ENCODE peak calls at places on chromosome 13, in seven cellular contexts. One of them, this sample, is unnamed.

GRCh38 chr13:94858856-94859811 is 146.8 kb upstream of the SOX21 start:
- DNase-seq in GM12878: no peak
- DNase-seq in HepG2: no peak
- DNase-seq in HCT116: no peak
- DNase-seq in H1: no peak
- DNase-seq in K562: no peak
- DNase-seq in SK-N-SH: no peak
- DNase-seq in this sample: no peak

GRCh38 chr13:44874886-44875630 is 114.2 kb downstream of the NUFIP1 start:
- DNase-seq in SK-N-SH: no peak
- DNase-seq in HCT116: no peak
- DNase-seq in GM12878: no peak
- DNase-seq in HepG2: no peak
- DNase-seq in H1: no peak
- DNase-seq in K562: no peak
- DNase-seq in this sample: no peak

GRCh38 chr13:28423010-28423409 is 71.9 kb downstream of the FLT1 start:
- DNase-seq in K562: no peak
- DNase-seq in H1: no peak
- DNase-seq in SK-N-SH: no peak
- DNase-seq in GM12878: peak; percentile 74
- DNase-seq in HCT116: no peak
- DNase-seq in HepG2: no peak
- DNase-seq in this sample: no peak

GRCh38 chr13:20994441-20994821 is 67.0 kb downstream of the LATS2 start:
- DNase-seq in HCT116: no peak
- DNase-seq in H1: no peak
- DNase-seq in SK-N-SH: no peak
- DNase-seq in GM12878: no peak
- DNase-seq in HepG2: no peak
- DNase-seq in K562: no peak
- DNase-seq in this sample: no peak

GRCh38 chr13:97228850-97229521 is 6.9 kb downstream of the MBNL2 start:
- DNase-seq in H1: no peak
- DNase-seq in SK-N-SH: no peak
- DNase-seq in K562: no peak
- DNase-seq in HepG2: no peak
- DNase-seq in GM12878: no peak
- DNase-seq in HCT116: no peak
- DNase-seq in this sample: no peak

GRCh38 chr13:111049791-111050538 is 65.1 kb upstream of the ARHGEF7 start:
- DNase-seq in HCT116: no peak
- DNase-seq in GM12878: no peak
- DNase-seq in SK-N-SH: peak; percentile 32
- DNase-seq in HepG2: no peak
- DNase-seq in H1: peak; percentile 60
- DNase-seq in K562: peak; percentile 36
- DNase-seq in this sample: no peak

GRCh38 chr13:96020155-96020575 is 33.0 kb downstream of the UGGT2 start:
- DNase-seq in GM12878: peak; percentile 23
- DNase-seq in HCT116: peak; percentile 56
- DNase-seq in SK-N-SH: peak; percentile 56
- DNase-seq in HepG2: peak; percentile 75
- DNase-seq in K562: peak; percentile 11
- DNase-seq in H1: no peak
- DNase-seq in this sample: peak; percentile 64

GRCh38 chr13:59176775-59177174 is 987.0 kb downstream of the DIAPH3 start:
- DNase-seq in HCT116: no peak
- DNase-seq in GM12878: no peak
- DNase-seq in H1: no peak
- DNase-seq in SK-N-SH: no peak
- DNase-seq in HepG2: peak; percentile 9
- DNase-seq in K562: peak; percentile 8
- DNase-seq in this sample: no peak

GRCh38 chr13:62760724-62761123 is 1345.1 kb upstream of the PCDH20 start:
- DNase-seq in GM12878: no peak
- DNase-seq in H1: no peak
- DNase-seq in K562: no peak
- DNase-seq in HCT116: no peak
- DNase-seq in HepG2: no peak
- DNase-seq in SK-N-SH: no peak
- DNase-seq in this sample: no peak

DNA sequence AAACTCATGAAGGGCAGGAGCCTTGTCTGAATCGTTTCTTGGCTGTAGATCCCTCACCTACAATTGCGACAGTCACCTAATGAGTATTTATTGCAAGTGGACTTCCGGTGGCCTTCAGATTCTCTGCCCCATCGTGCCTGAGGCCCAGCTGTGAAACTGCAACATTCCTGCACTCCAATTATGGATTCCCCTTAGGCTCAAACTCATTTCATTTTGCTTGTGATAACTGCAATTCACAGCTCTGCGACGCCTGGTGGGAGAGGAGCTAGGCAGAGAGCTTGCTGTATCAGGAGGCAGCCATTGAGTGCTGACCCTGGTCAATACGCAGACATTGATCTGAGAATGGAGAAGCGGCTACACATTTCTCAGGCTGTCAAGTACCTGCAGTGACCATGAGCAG is 59.0 kb downstream of the CCDC70 start:
- DNase-seq in HepG2: no peak
- DNase-seq in K562: no peak
- DNase-seq in H1: no peak
- DNase-seq in HCT116: no peak
- DNase-seq in GM12878: no peak
- DNase-seq in SK-N-SH: no peak
- DNase-seq in this sample: no peak
- TF ChIP-seq YY1 in HepG2: no peak
- TF ChIP-seq YY1 in K562: no peak
- TF ChIP-seq YY1 in H1: no peak
- TF ChIP-seq YY1 in HCT116: no peak
- TF ChIP-seq YY1 in GM12878: no peak
- TF ChIP-seq YY1 in SK-N-SH: no peak
- TF ChIP-seq YY1 in this sample: no peak

DNA sequence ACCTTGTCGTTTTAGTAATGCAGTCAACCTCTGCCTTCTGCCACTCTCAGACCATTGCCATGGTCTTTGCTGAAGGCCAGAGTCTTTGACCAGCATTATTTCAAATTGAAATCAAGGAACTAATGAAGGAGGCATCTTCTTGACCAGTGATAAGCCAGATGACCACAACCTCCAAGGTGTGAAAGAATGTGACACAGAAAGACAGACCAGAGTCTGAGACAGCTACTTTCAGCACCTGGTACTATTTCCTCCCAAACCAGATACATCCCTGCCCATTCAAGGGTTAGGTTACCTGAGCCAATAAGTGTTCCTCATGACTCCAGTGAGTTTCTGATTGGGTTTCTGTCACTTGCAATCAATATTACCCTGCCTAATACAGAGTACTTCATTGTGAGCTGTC is 20.3 kb upstream of the RNASEH2B start:
- DNase-seq in GM12878: no peak
- DNase-seq in SK-N-SH: no peak
- DNase-seq in H1: no peak
- DNase-seq in HepG2: no peak
- DNase-seq in K562: no peak
- DNase-seq in HCT116: no peak
- DNase-seq in this sample: no peak
- H3K4me1 ChIP-seq in GM12878: peaks cover 39% of the 10 kb centered on the region
- H3K4me1 ChIP-seq in SK-N-SH: peaks cover 15% of the 10 kb centered on the region
- H3K4me1 ChIP-seq in H1: no peaks in the 10 kb centered on the region
- H3K4me1 ChIP-seq in HepG2: peaks cover under 1% of the 10 kb centered on the region
- H3K4me1 ChIP-seq in K562: no peaks in the 10 kb centered on the region
- H3K4me1 ChIP-seq in HCT116: no peaks in the 10 kb centered on the region
- H3K4me1 ChIP-seq in this sample: no peaks in the 10 kb centered on the region

GRCh38 chr13:75902166-75903104 is 266.3 kb downstream of the LMO7 start:
- DNase-seq in K562: no peak
- DNase-seq in GM12878: no peak
- DNase-seq in HCT116: no peak
- DNase-seq in HepG2: no peak
- DNase-seq in SK-N-SH: no peak
- DNase-seq in H1: no peak
- DNase-seq in this sample: no peak
- TF ChIP-seq YY1 in K562: no peak
- TF ChIP-seq YY1 in GM12878: no peak
- TF ChIP-seq YY1 in HCT116: no peak
- TF ChIP-seq YY1 in HepG2: no peak
- TF ChIP-seq YY1 in SK-N-SH: no peak
- TF ChIP-seq YY1 in H1: no peak
- TF ChIP-seq YY1 in this sample: no peak

DNA sequence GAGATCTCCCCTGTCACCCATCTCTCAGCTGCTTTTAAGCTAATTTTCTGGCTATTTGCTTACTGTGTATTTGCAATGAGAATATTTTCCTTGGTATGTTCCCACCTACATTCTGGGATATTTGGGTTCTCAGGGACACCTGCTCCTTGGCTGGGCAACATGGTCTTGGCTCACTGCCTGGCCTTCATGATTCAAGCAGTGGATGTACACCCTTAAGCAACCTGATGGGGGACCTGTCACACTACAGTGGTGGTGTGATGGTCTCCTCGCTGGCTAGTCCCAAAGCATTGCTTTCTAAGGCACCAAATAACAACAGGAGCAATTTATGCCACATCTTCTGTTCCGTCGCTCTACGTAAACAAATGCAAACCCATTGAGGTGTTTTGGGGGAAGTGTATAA is 35.3 kb upstream of the RFC3 start:
- DNase-seq in K562: no peak
- DNase-seq in HepG2: no peak
- DNase-seq in HCT116: no peak
- DNase-seq in GM12878: no peak
- DNase-seq in H1: no peak
- DNase-seq in SK-N-SH: no peak
- DNase-seq in this sample: no peak
- H3K4me1 ChIP-seq in K562: no peaks in the 10 kb centered on the region
- H3K4me1 ChIP-seq in HepG2: peaks cover 6% of the 10 kb centered on the region
- H3K4me1 ChIP-seq in HCT116: no peaks in the 10 kb centered on the region
- H3K4me1 ChIP-seq in GM12878: peaks cover 6% of the 10 kb centered on the region
- H3K4me1 ChIP-seq in H1: no peaks in the 10 kb centered on the region
- H3K4me1 ChIP-seq in SK-N-SH: peaks cover 4% of the 10 kb centered on the region
- H3K4me1 ChIP-seq in this sample: no peaks in the 10 kb centered on the region

GRCh38 chr13:26710166-26710565 is 50.4 kb downstream of the GPR12 start:
- DNase-seq in H1: no peak
- DNase-seq in HepG2: no peak
- DNase-seq in K562: no peak
- DNase-seq in GM12878: no peak
- DNase-seq in HCT116: no peak
- DNase-seq in SK-N-SH: no peak
- DNase-seq in this sample: no peak

GRCh38 chr13:26708007-26708297 is 52.6 kb downstream of the GPR12 start:
- DNase-seq in HepG2: no peak
- DNase-seq in H1: no peak
- DNase-seq in K562: no peak
- DNase-seq in SK-N-SH: no peak
- DNase-seq in GM12878: no peak
- DNase-seq in HCT116: no peak
- DNase-seq in this sample: no peak

GRCh38 chr13:26709461-26709860 is 51.1 kb downstream of the GPR12 start:
- DNase-seq in GM12878: no peak
- DNase-seq in HepG2: no peak
- DNase-seq in K562: no peak
- DNase-seq in SK-N-SH: no peak
- DNase-seq in H1: no peak
- DNase-seq in HCT116: no peak
- DNase-seq in this sample: no peak

GRCh38 chr13:26706381-26706780 is 54.2 kb downstream of the GPR12 start:
- DNase-seq in HepG2: no peak
- DNase-seq in SK-N-SH: no peak
- DNase-seq in K562: no peak
- DNase-seq in GM12878: no peak
- DNase-seq in HCT116: no peak
- DNase-seq in H1: no peak
- DNase-seq in this sample: no peak

GRCh38 chr13:26707122-26708006 is 53.2 kb downstream of the GPR12 start:
- DNase-seq in HepG2: peak; percentile 50
- DNase-seq in HCT116: peak; percentile 27
- DNase-seq in H1: no peak
- DNase-seq in SK-N-SH: peak; percentile 77
- DNase-seq in K562: peak; percentile 15
- DNase-seq in GM12878: no peak
- DNase-seq in this sample: peak; percentile 61
- TF ChIP-seq YY1 in HepG2: no peak
- TF ChIP-seq YY1 in HCT116: no peak
- TF ChIP-seq YY1 in H1: no peak
- TF ChIP-seq YY1 in SK-N-SH: no peak
- TF ChIP-seq YY1 in K562: no peak
- TF ChIP-seq YY1 in GM12878: no peak
- TF ChIP-seq YY1 in this sample: no peak

DNA sequence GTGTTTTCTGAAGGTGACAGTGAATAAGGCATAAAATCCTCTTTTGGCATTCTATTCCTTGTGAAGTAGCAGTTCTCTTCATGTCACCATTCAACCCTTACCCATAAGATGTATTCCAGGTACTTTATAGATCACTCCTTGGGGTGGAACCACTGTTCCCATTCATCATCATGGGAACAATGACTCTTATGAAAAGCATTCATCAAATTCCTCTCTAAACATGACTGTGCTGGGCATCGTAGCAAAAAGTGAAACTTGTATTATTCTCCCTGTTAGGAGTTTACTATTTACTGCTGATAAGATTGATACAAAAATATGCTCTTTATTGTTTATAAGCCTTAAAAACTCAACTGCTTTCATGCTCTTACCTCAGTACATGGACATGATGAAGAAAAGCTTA is 793.4 kb downstream of the LIG4 start:
- DNase-seq in K562: no peak
- DNase-seq in GM12878: no peak
- DNase-seq in HepG2: no peak
- DNase-seq in SK-N-SH: no peak
- DNase-seq in H1: no peak
- DNase-seq in HCT116: no peak
- DNase-seq in this sample: no peak
- H3K4me1 ChIP-seq in K562: no peaks in the 10 kb centered on the region
- H3K4me1 ChIP-seq in GM12878: no peaks in the 10 kb centered on the region
- H3K4me1 ChIP-seq in HepG2: no peaks in the 10 kb centered on the region
- H3K4me1 ChIP-seq in SK-N-SH: no peaks in the 10 kb centered on the region
- H3K4me1 ChIP-seq in H1: no peaks in the 10 kb centered on the region
- H3K4me1 ChIP-seq in HCT116: no peaks in the 10 kb centered on the region
- H3K4me1 ChIP-seq in this sample: no peaks in the 10 kb centered on the region